ENCODE peak calls at places on chromosomes 7 and 10, in nine cellular contexts. J is amygdala; C is AG20443; E is nephron progenitor cell; X is left cardiac atrium; U is NAMALWA; Q is brain microvascular endothelial cell; R is bronchial epithelial cell; V is activated T-helper 1 cell treated with anti-CD3 and anti-CD28 coated beads, Interleukin-12 subunit alpha, Interleukin-12 subunit beta, Interleukin-2, Interleukin-4 antibody, amounts not matched to agents 30 ng/mL and 10 ng/mL and 1 ng/mL, durations not matched to agents 14 hours and 24 hours and 36 hours. O is an unnamed sample.

GRCh38 chr7:28700790-28701203 is 257.3 kb downstream of the TRIL start:
- DNase-seq in J (no peak), C (no peak), E (no peak), X (no peak), U (no peak), Q (peak; percentile 37), R (no peak), V (no peak), O (no peak)

GRCh38 chr7:142313528-142313927 is 55.7 kb upstream of the PRSS58 start:
- DNase-seq in J (no peak), C (no peak), E (no peak), X (no peak), U (no peak), Q (no peak), R (no peak), V (no peak), O (no peak)

GRCh38 chr10:10317151-10317550 is 700.5 kb upstream of the CELF2 start:
- DNase-seq in J (no peak), C (no peak), E (no peak), X (no peak), U (no peak), Q (no peak), R (peak; percentile 74), V (no peak), O (no peak)

GRCh38 chr10:17562572-17562971 is 54.6 kb downstream of the HACD1 start:
- DNase-seq in J (no peak), C (no peak), E (no peak), X (no peak), U (no peak), Q (peak; percentile 24), R (peak; percentile 3), V (no peak), O (no peak)

GRCh38 chr7:56491636-56492425 is 375.6 kb upstream of the NUPR2 start:
- DNase-seq in J (no peak), C (no peak), E (no peak), X (no peak), U (no peak), Q (no peak), R (no peak), V (no peak), O (no peak)

GRCh38 chr10:11440250-11441150 is 170.9 kb downstream of the USP6NL start:
- DNase-seq in J (no peak), C (no peak), E (no peak), X (no peak), U (no peak), Q (no peak), R (no peak), V (no peak), O (no peak)

GRCh38 chr7:129553861-129554530 is 51.7 kb downstream of the SMKR1 start:
- DNase-seq in J (no peak), C (peak; percentile 58), E (no peak), X (no peak), U (peak; percentile 67), Q (peak; percentile 12), R (no peak), V (peak; percentile 4), O (no peak)

GRCh38 chr7:106858618-106859532 is 6.2 kb upstream of the PIK3CG start:
- DNase-seq in J (no peak), C (no peak), E (no peak), X (peak; percentile 62), U (no peak), Q (no peak), R (peak; percentile 10), V (no peak), O (peak; percentile 74)

GRCh38 chr7:99380032-99380822 is 5.7 kb downstream of the ARPC1B start:
- DNase-seq in J (peak; percentile 15), C (peak; percentile 43), E (no peak), X (peak; percentile 61), U (peak; percentile 82), Q (peak; percentile 52), R (no peak), V (peak; percentile 26), O (peak; percentile 73)

GRCh38 chr10:12235796-12236195 is 39.8 kb downstream of the CDC123 start:
- DNase-seq in J (no peak), C (no peak), E (no peak), X (no peak), U (no peak), Q (no peak), R (peak; percentile 74), V (no peak), O (no peak)

GRCh38 chr10:3524086-3524960 is 260.7 kb downstream of the KLF6 start:
- DNase-seq in J (no peak), C (no peak), E (no peak), X (no peak), U (no peak), Q (no peak), R (no peak), V (no peak), O (no peak)

GRCh38 chr10:71079761-71080380 is 132.5 kb upstream of the UNC5B start:
- DNase-seq in J (no peak), C (no peak), E (no peak), X (no peak), U (no peak), Q (no peak), R (no peak), V (no peak), O (no peak)

GRCh38 chr7:3597243-3597642 is 296.2 kb downstream of the SDK1 start:
- DNase-seq in J (no peak), C (no peak), E (no peak), X (no peak), U (peak; percentile 66), Q (no peak), R (no peak), V (no peak), O (peak; percentile 54)

GRCh38 chr7:118328505-118329211 is 104.2 kb downstream of the ANKRD7 start:
- DNase-seq in J (no peak), C (no peak), E (no peak), X (no peak), U (no peak), Q (no peak), R (no peak), V (no peak), O (no peak)

GRCh38 chr10:82811621-82812020 is 936.6 kb downstream of the NRG3 start:
- DNase-seq in J (no peak), C (peak; percentile 24), E (peak; percentile 20), X (no peak), U (peak; percentile 58), Q (peak; percentile 5), R (no peak), V (no peak), O (no peak)

GRCh38 chr7:99525713-99526440 is 21.4 kb downstream of the ZKSCAN5 start:
- DNase-seq in J (no peak), C (no peak), E (no peak), X (no peak), U (peak; percentile 51), Q (peak; percentile 4), R (peak; percentile 16), V (no peak), O (no peak)

GRCh38 chr7:111678281-111678680 is 116.0 kb upstream of the IMMP2L start:
- DNase-seq in J (no peak), C (no peak), E (no peak), X (no peak), U (no peak), Q (peak; percentile 34), R (peak; percentile 54), V (no peak), O (no peak)

GRCh38 chr10:129718548-129719414 is 245.3 kb downstream of the EBF3 start:
- DNase-seq in J (no peak), C (no peak), E (no peak), X (no peak), U (no peak), Q (no peak), R (peak; percentile 1), V (no peak), O (no peak)

GRCh38 chr7:34153680-34154270 is 248.4 kb downstream of the BMPER start:
- DNase-seq in J (no peak), C (no peak), E (no peak), X (no peak), U (no peak), Q (no peak), R (peak; percentile 13), V (no peak), O (no peak)

GRCh38 chr7:97271619-97272018 is 154.1 kb downstream of the SDHAF3 start:
- DNase-seq in J (no peak), C (no peak), E (no peak), X (no peak), U (no peak), Q (no peak), R (no peak), V (no peak), O (no peak)

O was measured in Right ventricle myocardium inferior.